ENCODE peak calls at places on chromosomes 13 and 19, in four cellular contexts. N is A549, O is IMR-90, L is H1. W is an unnamed sample.

GRCh38 chr13:51118809-51119431 is 7.8 kb upstream of the C13orf42 start:
- DNase-seq in N (no peak), L (no peak), O (no peak), W (no peak)

GRCh38 chr19:46784262-46785053 is 3.9 kb downstream of the SLC1A5 start:
- DNase-seq in O (peak), N (peak), L (no peak), W (peak)

GRCh38 chr13:79108914-79109643 is 297.0 kb downstream of the RBM26 start:
- DNase-seq in L (no peak), O (no peak), N (no peak), W (no peak)

GRCh38 chr13:73924607-73925006 is 209.6 kb downstream of the KLF12 start:
- DNase-seq in N (no peak), L (no peak), O (no peak), W (no peak)

GRCh38 chr13:102812616-102813287 is 13.8 kb downstream of the BIVM start:
- DNase-seq in N (no peak), O (peak), L (no peak), W (peak)

GRCh38 chr13:83190020-83190419 is 692.3 kb downstream of the SLITRK1 start:
- DNase-seq in O (no peak), N (no peak), L (no peak), W (no peak)

GRCh38 chr13:104408733-104409132 is 1342.5 kb upstream of the SLC10A2 start:
- DNase-seq in L (no peak), N (no peak), O (peak), W (no peak)

GRCh38 chr13:109770436-109770835 is 15.9 kb downstream of the IRS2 start:
- DNase-seq in N (no peak), O (no peak), L (no peak), W (no peak)

GRCh38 chr13:71786815-71787214 is 80.2 kb downstream of the DACH1 start:
- DNase-seq in O (no peak), N (no peak), L (no peak), W (no peak)

GRCh38 chr13:50244913-50245574 is 229.8 kb downstream of the KCNRG start:
- DNase-seq in L (no peak), N (peak), O (peak), W (peak)

GRCh38 chr19:32343550-32344262 is 1.7 kb upstream of the ZNF507 start:
- DNase-seq in N (peak), L (no peak), O (no peak), W (no peak)

GRCh38 chr19:31338069-31338767 is 11.0 kb downstream of the TSHZ3 start:
- DNase-seq in L (no peak), O (peak), N (peak), W (peak)

GRCh38 chr13:25686831-25687495 is 315.2 kb downstream of the ATP8A2 start:
- DNase-seq in O (no peak), N (no peak), L (no peak), W (no peak)

GRCh38 chr19:34711890-34712289 is 22.2 kb upstream of the ZNF181 start:
- DNase-seq in L (no peak), O (no peak), N (no peak), W (no peak)

GRCh38 chr13:37602743-37603381 is 4.3 kb upstream of the POSTN start:
- DNase-seq in O (peak), N (no peak), L (no peak), W (no peak)

GRCh38 chr19:1509589-1510441 is 3.0 kb downstream of the ADAMTSL5 start:
- DNase-seq in O (no peak), N (no peak), L (no peak), W (no peak)

GRCh38 chr13:114288157-114288591 is 6.8 kb downstream of the UPF3A start:
- DNase-seq in L (no peak), N (no peak), O (no peak), W (no peak)

GRCh38 chr19:4368128-4368820 is 24.9 kb downstream of the MPND start:
- DNase-seq in O (peak), N (no peak), L (no peak), W (no peak)

GRCh38 chr19:13843104-13843921 is 33.6 kb upstream of the NANOS3 start:
- DNase-seq in N (peak), L (no peak), O (peak), W (no peak)

GRCh38 chr19:17686592-17687042 is 1.5 kb downstream of the UNC13A start:
- DNase-seq in N (peak), L (no peak), O (no peak), W (peak)

GRCh38 chr13:75715598-75716523 is 79.7 kb downstream of the LMO7 start:
- DNase-seq in L (no peak), O (no peak), N (no peak), W (no peak)
- TF ChIP-seq RAD21 in L (no peak), O (no peak), N (no peak), W (no peak)

DNA sequence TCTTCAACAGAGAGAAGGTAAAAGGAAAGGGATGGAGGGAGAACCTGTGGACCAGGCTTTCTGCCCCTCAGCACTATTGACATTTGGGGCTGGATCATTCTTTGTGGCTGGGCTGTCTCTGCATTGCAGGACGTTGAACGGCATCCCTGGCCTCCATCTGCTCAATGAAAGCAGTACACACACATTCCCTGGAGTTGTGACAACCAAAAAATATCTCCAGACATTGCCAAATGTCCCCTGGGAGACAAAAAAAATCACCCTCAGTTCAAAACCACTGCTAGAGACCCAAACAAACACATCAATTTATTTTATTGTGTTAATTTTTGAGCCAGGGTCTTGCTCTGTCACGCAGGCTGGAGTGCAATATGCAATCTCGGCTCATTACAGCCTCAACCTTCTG is 43.3 kb downstream of the INSR start:
- DNase-seq in N (no peak), O (no peak), L (no peak), W (no peak)
- TF ChIP-seq RAD21 in N (no peak), O (no peak), L (no peak), W (no peak)

GRCh38 chr19:44585371-44586141 is 27.8 kb upstream of the IGSF23 start:
- DNase-seq in L (no peak), O (peak), N (peak), W (no peak)

GRCh38 chr19:44588753-44589112 is 24.6 kb upstream of the IGSF23 start:
- DNase-seq in L (no peak), O (no peak), N (no peak), W (no peak)

GRCh38 chr19:44592451-44592890 is 20.9 kb upstream of the IGSF23 start:
- DNase-seq in O (no peak), L (no peak), N (peak), W (no peak)

GRCh38 chr19:44590245-44591059 is 22.9 kb upstream of the IGSF23 start:
- DNase-seq in O (no peak), N (no peak), L (no peak), W (no peak)

DNA sequence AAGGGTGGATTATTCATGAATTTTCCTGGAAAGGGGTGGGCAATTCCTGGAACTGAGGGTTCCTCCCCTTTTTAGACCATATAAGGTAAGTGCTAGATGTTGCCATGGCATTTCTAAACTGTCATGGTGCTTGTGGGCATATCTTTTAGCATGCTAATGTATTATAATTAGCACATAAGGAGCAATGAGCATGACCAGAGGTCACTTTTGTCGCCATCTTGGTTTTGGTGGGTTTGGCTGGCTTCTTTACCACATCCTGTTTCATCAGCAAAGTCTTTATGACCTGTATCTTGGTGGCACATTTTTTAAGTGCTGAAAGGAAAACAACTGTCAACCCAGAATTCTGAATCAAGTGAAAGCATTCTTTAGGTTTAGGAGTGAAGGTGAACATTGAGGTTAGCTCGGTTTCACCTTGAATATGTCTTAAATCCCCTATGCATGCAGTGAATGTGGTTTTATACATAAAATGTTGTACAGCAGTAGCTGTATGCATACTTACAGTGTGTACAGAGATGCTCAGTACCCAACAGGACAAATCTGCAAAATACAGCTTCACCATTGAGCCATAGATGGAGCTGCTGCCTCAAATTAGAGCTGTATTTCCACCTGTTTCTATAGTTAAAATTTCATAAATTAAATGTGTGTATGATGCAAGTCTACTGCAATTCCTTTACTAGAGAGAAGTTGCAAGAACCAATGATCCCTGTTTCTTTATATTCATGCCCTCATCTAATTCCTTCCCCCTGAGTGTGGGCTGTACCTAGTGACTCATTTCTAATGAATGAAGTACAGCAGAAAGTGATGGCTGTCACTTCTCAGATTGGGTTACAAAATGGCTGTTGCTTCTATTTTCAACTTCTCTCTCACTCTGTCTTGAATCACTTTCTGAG is 25.3 kb upstream of the IGSF23 start:
- DNase-seq in N (peak), O (peak), L (no peak), W (peak)
- TF ChIP-seq RAD21 in N (peak), O (peak), L (no peak), W (peak)

DNA sequence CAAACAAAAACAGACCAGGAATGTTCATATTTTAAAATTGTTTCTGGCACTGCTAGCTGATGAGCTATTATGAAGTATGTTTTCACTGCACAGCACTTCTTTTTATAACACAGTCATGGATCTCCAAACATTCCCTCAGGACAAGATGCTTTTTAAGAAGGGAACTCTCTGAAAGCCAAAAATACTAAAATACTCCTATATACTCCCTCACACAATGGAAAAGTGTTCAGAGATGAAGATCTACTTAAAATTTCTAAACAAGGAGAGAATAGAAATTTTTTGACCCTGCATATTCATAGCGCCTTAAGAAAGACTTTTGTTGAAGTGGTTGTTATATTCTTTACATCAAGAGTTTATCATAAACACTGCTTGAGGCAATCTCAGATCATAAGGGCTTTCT is 926.7 kb downstream of the DIAPH3 start:
- DNase-seq in L (no peak), N (no peak), O (no peak), W (no peak)
- TF ChIP-seq RAD21 in L (no peak), N (no peak), O (no peak), W (no peak)

DNA sequence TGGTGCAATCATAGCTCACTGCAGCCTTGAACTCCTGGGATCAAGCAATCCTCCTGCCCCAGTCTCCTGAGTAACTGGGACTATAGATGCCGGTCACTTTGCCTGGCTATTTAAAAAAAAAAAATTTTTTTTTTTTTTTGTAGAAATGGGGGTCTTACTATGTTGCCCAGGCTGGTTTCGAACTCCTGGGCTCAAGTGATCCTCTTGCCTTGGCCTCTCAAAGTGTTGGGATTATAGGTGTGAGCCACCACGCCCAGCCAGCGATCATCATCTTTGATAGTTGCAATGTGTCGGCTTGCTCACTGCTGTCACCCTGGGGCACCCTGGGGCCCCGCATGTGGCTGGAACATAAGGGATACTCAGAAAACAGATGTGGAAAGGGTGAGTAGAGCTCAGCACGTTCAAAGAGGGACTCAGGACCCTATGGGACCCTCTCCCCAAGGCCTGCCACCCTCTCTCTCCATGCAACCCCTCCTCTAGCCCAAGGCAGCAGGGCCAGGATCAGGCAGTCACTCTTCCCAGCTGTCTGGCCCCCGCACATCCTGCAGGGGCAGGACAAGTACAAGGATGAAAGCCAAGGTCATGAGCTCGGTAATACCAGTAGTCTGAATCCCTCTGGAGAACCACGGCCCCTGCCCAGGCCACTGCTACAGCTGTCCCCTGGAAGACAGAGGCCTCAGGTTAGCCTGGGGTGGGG is 6.5 kb upstream of the CCL25 start:
- DNase-seq in O (no peak), L (no peak), N (no peak), W (no peak)
- TF ChIP-seq RAD21 in O (no peak), L (no peak), N (no peak), W (peak)

DNA sequence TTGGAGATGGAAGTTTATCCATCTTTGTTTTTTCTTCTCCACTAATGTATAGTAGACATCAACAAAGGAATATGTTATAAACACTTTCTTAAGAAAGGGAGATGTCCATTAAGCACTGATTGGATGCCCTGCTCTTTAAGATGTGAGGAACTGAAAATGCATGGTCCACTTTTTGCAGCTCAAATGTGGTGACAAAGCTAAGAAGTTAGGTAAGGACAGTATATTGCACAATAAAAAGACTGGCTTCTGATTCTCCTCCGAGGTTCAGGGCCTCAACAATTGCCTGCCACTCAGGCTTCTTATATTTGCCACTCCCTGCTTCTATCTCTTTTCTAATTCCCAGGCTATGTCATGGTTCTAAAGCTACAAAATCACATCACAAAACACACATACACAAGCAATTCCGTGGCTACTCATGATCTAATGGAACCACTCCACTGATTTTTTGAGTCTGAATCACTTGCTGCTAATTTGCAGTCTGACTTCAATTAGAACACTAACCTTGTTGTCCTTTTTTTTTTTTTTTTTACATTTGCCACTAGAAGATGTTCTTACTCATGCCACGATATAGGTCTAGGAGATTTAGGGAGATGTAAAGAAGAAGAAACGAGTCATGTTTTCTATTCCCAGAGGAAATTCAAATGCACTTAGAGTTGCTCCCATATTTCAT is 29.6 kb upstream of the TNFSF11 start:
- DNase-seq in N (no peak), O (no peak), L (no peak), W (no peak)
- TF ChIP-seq RAD21 in N (no peak), O (no peak), L (no peak), W (no peak)